ENCODE peak calls at places on chromosomes 11 and 22, in five cellular contexts. W, X, U, F and L are unnamed samples.

GRCh38 chr22:23849009-23850006 is 8.4 kb upstream of the SLC2A11 start:
- DNase-seq in W (peak), X (peak), U (no peak), F (peak), L (no peak)

GRCh38 chr11:19101803-19102520 is 15.0 kb upstream of the ZDHHC13 start:
- DNase-seq in U (no peak), X (no peak), W (no peak), F (no peak), L (no peak)

GRCh38 chr22:20126284-20127029 is 5.1 kb upstream of the ZDHHC8 start:
- DNase-seq in U (no peak), F (no peak), W (no peak), X (no peak), L (no peak)

GRCh38 chr11:69089258-69089657 is 40.5 kb downstream of the TPCN2 start:
- DNase-seq in W (no peak), F (no peak), X (no peak), U (no peak), L (no peak)

GRCh38 chr22:17888855-17889254 is 114.6 kb upstream of the BID start:
- DNase-seq in U (no peak), X (no peak), W (peak), F (no peak), L (no peak)

GRCh38 chr11:18720811-18721575 is 5.0 kb downstream of the IGSF22 start:
- DNase-seq in W (peak), X (peak), U (no peak), F (peak), L (peak)

GRCh38 chr11:113289341-113290187 is 24.8 kb upstream of the TTC12 start:
- DNase-seq in W (peak), F (peak), X (peak), U (peak), L (peak)

GRCh38 chr22:37148031-37148651 is 1.6 kb downstream of the IL2RB start:
- DNase-seq in U (no peak), F (no peak), X (no peak), W (no peak), L (no peak)

GRCh38 chr11:5203366-5203765 is 2.9 kb upstream of the OR51V1 start:
- DNase-seq in W (peak), X (no peak), F (no peak), U (no peak), L (no peak)

GRCh38 chr22:39487826-39488520 is 14.1 kb upstream of the MIEF1 start:
- DNase-seq in X (no peak), W (no peak), F (no peak), U (no peak), L (no peak)

GRCh38 chr22:27903805-27904473 is 15.1 kb downstream of the PITPNB start:
- DNase-seq in U (peak), X (no peak), W (no peak), F (no peak), L (no peak)

GRCh38 chr11:79441159-79441875 is 487 bp upstream of the TENM4 start:
- DNase-seq in F (no peak), W (no peak), X (no peak), U (no peak), L (no peak)

GRCh38 chr11:104260456-104260855 is 96.5 kb upstream of the PDGFD start:
- DNase-seq in W (no peak), F (no peak), X (no peak), U (no peak), L (no peak)

GRCh38 chr22:47044722-47045545 is 282.5 kb downstream of the TBC1D22A start:
- DNase-seq in U (no peak), F (no peak), X (no peak), W (no peak), L (no peak)
- TF ChIP-seq YY1 in U (no peak), F (no peak), X (no peak), W (no peak), L (no peak)

GRCh38 chr11:117055449-117055848 is 42.8 kb downstream of the SIK3 start:
- DNase-seq in F (no peak), W (no peak), U (no peak), X (no peak), L (no peak)
- TF ChIP-seq YY1 in F (no peak), W (no peak), U (no peak), X (no peak), L (no peak)

DNA sequence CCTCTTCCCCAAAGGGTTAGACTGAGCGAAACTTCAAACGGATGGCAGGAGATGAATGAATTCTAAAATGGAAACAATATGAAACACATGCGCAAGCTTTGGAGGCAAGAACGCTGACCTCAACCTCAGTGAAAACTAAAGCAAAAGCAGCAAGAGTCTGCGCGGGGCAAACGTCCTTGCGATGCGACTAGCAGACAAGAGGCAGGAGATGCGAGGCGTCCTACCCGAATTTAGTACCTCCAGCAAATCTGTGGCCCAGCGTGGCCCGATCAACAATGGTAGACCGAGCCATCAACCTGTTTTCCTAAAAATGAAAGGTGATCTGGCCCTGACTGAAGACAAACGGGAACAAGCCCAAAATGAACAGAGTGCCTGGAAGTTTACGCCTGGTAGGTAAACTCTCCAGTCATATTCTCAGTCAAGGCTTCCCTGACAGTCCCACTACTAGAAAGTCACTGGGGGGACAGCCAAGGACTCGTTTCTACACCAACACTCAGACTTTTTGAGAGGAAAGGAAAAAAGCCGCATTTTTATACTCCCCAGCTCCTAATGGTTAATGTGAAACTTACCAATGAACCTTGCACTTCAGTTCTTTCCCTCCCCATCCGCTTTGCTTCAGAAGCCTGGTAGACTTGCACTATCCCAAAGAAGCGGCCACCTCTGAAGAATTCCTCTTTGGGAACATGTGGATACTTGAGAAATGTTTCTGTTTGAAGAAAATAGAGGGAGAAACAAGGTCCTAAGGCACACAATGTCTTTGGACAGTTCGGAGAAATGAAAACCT is 11.5 kb downstream of the MMP3 start:
- DNase-seq in X (no peak), F (no peak), U (no peak), W (no peak), L (no peak)
- TF ChIP-seq YY1 in X (no peak), F (no peak), U (no peak), W (no peak), L (no peak)

DNA sequence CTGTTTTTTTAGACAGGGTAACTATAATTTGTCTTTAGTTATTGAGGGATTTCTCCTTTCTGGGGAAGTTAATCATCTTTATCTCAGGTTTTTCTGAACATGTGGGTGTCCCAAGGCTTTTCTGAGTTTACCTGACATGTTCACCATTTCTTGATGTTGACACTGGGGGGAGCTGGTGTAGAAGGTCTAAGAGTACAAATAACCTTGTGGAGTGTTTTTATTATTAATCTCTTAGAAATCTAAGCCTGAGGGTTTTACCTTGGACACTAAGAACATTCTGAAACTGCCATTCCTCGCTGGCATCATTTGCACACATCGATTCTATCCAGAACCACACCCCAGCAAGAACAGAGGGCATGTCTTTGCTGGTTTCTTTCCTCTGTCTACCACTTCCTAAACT is 15.6 kb upstream of the C11orf91 start:
- DNase-seq in W (peak), X (no peak), F (no peak), U (no peak), L (no peak)
- TF ChIP-seq YY1 in W (no peak), X (no peak), F (no peak), U (no peak), L (no peak)

GRCh38 chr11:124482362-124483147 is 37.1 kb upstream of the OR8B8 start:
- DNase-seq in U (no peak), X (no peak), W (no peak), F (no peak), L (no peak)

GRCh38 chr11:124483422-124483821 is 37.9 kb upstream of the OR8B8 start:
- DNase-seq in F (no peak), W (no peak), U (no peak), X (no peak), L (no peak)

GRCh38 chr11:124481365-124482323 is 36.1 kb upstream of the OR8B8 start:
- DNase-seq in U (no peak), X (no peak), W (peak), F (no peak), L (peak)
- TF ChIP-seq YY1 in U (no peak), X (no peak), W (no peak), F (no peak), L (no peak)

GRCh38 chr11:106503901-106504300 is 426.4 kb downstream of the AASDHPPT start:
- DNase-seq in X (no peak), F (no peak), U (no peak), W (no peak), L (no peak)
- TF ChIP-seq YY1 in X (no peak), F (no peak), U (no peak), W (no peak), L (no peak)

GRCh38 chr11:36454991-36455611 is 55.0 kb downstream of the TRAF6 start:
- DNase-seq in X (no peak), F (no peak), U (no peak), W (no peak), L (peak)
- TF ChIP-seq YY1 in X (no peak), F (no peak), U (no peak), W (no peak), L (no peak)